ENCODE peak calls at places on chromosomes 3 and 15, in five cellular contexts. K is fibroblast of mammary gland, Q is OCI-M1, B is ovary, P is iris pigment epithelial cell. J is an unnamed sample.

GRCh38 chr15:67472957-67473356 is 48.0 kb upstream of the C15orf61 start:
- DNase-seq in K (no peak), Q (no peak), P (peak; percentile 36), B (no peak), J (no peak)

GRCh38 chr3:42876940-42877720 is 1.5 kb upstream of the CYP8B1 start:
- DNase-seq in Q (no peak), P (no peak), K (no peak), B (no peak), J (no peak)

GRCh38 chr15:83695246-83695645 is 41.3 kb downstream of the ADAMTSL3 start:
- DNase-seq in B (no peak), P (peak; percentile 53), K (peak; percentile 39), Q (no peak), J (no peak)

GRCh38 chr15:46251873-46252272 is 617.0 kb downstream of the SQOR start:
- DNase-seq in Q (no peak), P (no peak), K (no peak), B (no peak), J (no peak)

GRCh38 chr15:42121667-42122066 is 27.3 kb upstream of the PLA2G4D start:
- DNase-seq in P (no peak), B (no peak), K (no peak), Q (no peak), J (peak; percentile 66)

GRCh38 chr3:98733778-98734281 is 29.3 kb upstream of the ST3GAL6 start:
- DNase-seq in B (no peak), Q (no peak), P (peak; percentile 42), K (no peak), J (peak; percentile 51)

GRCh38 chr3:106582151-106582550 is 713.3 kb upstream of the CBLB start:
- DNase-seq in P (no peak), Q (no peak), K (no peak), B (no peak), J (no peak)

GRCh38 chr3:197029511-197030167 is at the start of gene MELTF:
- DNase-seq in P (peak; percentile 41), K (peak; percentile 64), B (peak; percentile 69), Q (peak; percentile 79), J (peak; percentile 64)

GRCh38 chr15:73677146-73677607 is 7.0 kb upstream of the CD276 start:
- DNase-seq in P (peak; percentile 60), K (peak; percentile 74), Q (peak; percentile 42), B (peak; percentile 60), J (peak; percentile 38)

GRCh38 chr3:46909535-46910161 is 32.1 kb downstream of the PTH1R start:
- DNase-seq in B (peak; percentile 91), P (peak; percentile 82), K (peak; percentile 88), Q (peak; percentile 87), J (peak; percentile 86)

GRCh38 chr3:35616346-35616745 is 23.0 kb upstream of the ARPP21 start:
- DNase-seq in K (no peak), B (no peak), Q (no peak), P (no peak), J (no peak)

GRCh38 chr3:167989066-167989465 is 106.7 kb downstream of the GOLIM4 start:
- DNase-seq in P (no peak), Q (no peak), K (no peak), B (no peak), J (no peak)

GRCh38 chr3:69671082-69671952 is 67.9 kb upstream of the MITF start:
- DNase-seq in B (no peak), P (peak; percentile 37), Q (peak; percentile 73), K (peak; percentile 59), J (peak; percentile 37)